ENCODE peak calls at places on chromosomes 2 and 18, in four cellular contexts. S, U, X and G are unnamed samples.

GRCh38 chr2:55899881-55900280 is 23.7 kb downstream of the EFEMP1 start:
- DNase-seq in S (no peak), U (no peak), X (no peak), G (no peak)

GRCh38 chr2:118241128-118241527 is 152.9 kb downstream of the INSIG2 start:
- DNase-seq in S (no peak), U (no peak), X (no peak), G (no peak)

GRCh38 chr2:37780097-37780676 is 108.7 kb upstream of the CDC42EP3 start:
- DNase-seq in S (no peak), U (no peak), X (no peak), G (no peak)

GRCh38 chr2:231711677-231712461 is 3.5 kb downstream of the PTMA start:
- DNase-seq in S (no peak), U (no peak), X (no peak), G (no peak)

GRCh38 chr2:161676902-161677496 is 52.8 kb downstream of the SLC4A10 start:
- DNase-seq in S (no peak), U (no peak), X (no peak), G (no peak)

GRCh38 chr2:30956995-30957394 is 149.7 kb upstream of the CAPN13 start:
- DNase-seq in S (no peak), U (no peak), X (no peak), G (no peak)

GRCh38 chr18:54923339-54923956 is 35.8 kb downstream of the CCDC68 start:
- DNase-seq in S (no peak), U (no peak), X (no peak), G (no peak)

GRCh38 chr2:223537669-223538601 is 64.2 kb downstream of the SCG2 start:
- DNase-seq in S (peak; percentile 75), U (peak; percentile 57), X (no peak), G (peak; percentile 51)

GRCh38 chr18:2848145-2848878 is 1.5 kb downstream of the EMILIN2 start:
- DNase-seq in S (no peak), U (no peak), X (no peak), G (no peak)

GRCh38 chr2:80393996-80394395 is 89.4 kb upstream of the LRRTM1 start:
- DNase-seq in S (no peak), U (no peak), X (no peak), G (no peak)